ENCODE peak calls at places on chromosomes 5 and 9, in seven cellular contexts. W is KBM-7; P is SJCRH30; J is Right ventricle myocardium superior; L is left kidney; B is heart right ventricle; E is CD4-positive, alpha-beta T cell. D is an unnamed sample.

GRCh38 chr5:164893071-164893470 is 1387.7 kb downstream of the MAT2B start:
- DNase-seq in W (no peak), P (no peak), J (no peak), L (no peak), B (no peak), E (no peak), D (no peak)

GRCh38 chr5:96219580-96220281 is 213.3 kb downstream of the PCSK1 start:
- DNase-seq in W (no peak), P (no peak), J (no peak), L (no peak), B (no peak), E (no peak), D (no peak)

GRCh38 chr5:139146809-139147742 is 51.1 kb downstream of the SIL1 start:
- DNase-seq in W (no peak), P (no peak), J (no peak), L (peak; percentile 74), B (no peak), E (no peak), D (no peak)

GRCh38 chr5:168114444-168115017 is 176.9 kb upstream of the WWC1 start:
- DNase-seq in W (peak; percentile 65), P (peak; percentile 50), J (no peak), L (peak; percentile 56), B (peak; percentile 21), E (no peak), D (peak; percentile 10)

GRCh38 chr5:127754259-127754658 is 51.1 kb downstream of the CCDC192 start:
- DNase-seq in W (no peak), P (no peak), J (no peak), L (peak; percentile 7), B (no peak), E (no peak), D (no peak)

GRCh38 chr5:92687793-92688467 is 893.1 kb downstream of the NR2F1-AS1 start:
- DNase-seq in W (peak; percentile 2), P (no peak), J (no peak), L (peak; percentile 86), B (no peak), E (no peak), D (no peak)

GRCh38 chr9:79302002-79302401 is 269.8 kb upstream of the TLE4 start:
- DNase-seq in W (no peak), P (no peak), J (no peak), L (peak; percentile 33), B (no peak), E (no peak), D (no peak)

GRCh38 chr9:37198831-37199230 is 78.5 kb downstream of the ZCCHC7 start:
- DNase-seq in W (no peak), P (no peak), J (no peak), L (no peak), B (no peak), E (no peak), D (no peak)

GRCh38 chr9:129725841-129726251 is 27.0 kb downstream of the PTGES start:
- DNase-seq in W (no peak), P (no peak), J (no peak), L (no peak), B (no peak), E (no peak), D (no peak)

GRCh38 chr9:134923466-134923865 is 5.8 kb upstream of the FCN1 start:
- DNase-seq in W (no peak), P (no peak), J (no peak), L (no peak), B (no peak), E (no peak), D (no peak)

GRCh38 chr9:130946778-130947617 is 8.0 kb upstream of the FIBCD1 start:
- DNase-seq in W (no peak), P (no peak), J (no peak), L (no peak), B (no peak), E (no peak), D (no peak)

GRCh38 chr5:172707285-172708182 is 63.5 kb downstream of the DUSP1 start:
- DNase-seq in W (peak; percentile 63), P (peak; percentile 82), J (no peak), L (peak; percentile 87), B (no peak), E (no peak), D (no peak)

GRCh38 chr9:3578786-3579185 is 53.0 kb upstream of the RFX3 start:
- DNase-seq in W (no peak), P (no peak), J (no peak), L (no peak), B (no peak), E (no peak), D (peak; percentile 3)

GRCh38 chr5:143687604-143688003 is 124.4 kb upstream of the HMHB1 start:
- DNase-seq in W (no peak), P (no peak), J (no peak), L (no peak), B (no peak), E (no peak), D (no peak)

GRCh38 chr5:78503958-78504357 is 143.5 kb downstream of the SCAMP1 start:
- DNase-seq in W (no peak), P (no peak), J (no peak), L (no peak), B (no peak), E (no peak), D (no peak)

GRCh38 chr9:101738566-101739183 is at the start of gene GRIN3A:
- DNase-seq in W (no peak), P (no peak), J (peak; percentile 60), L (peak; percentile 63), B (peak; percentile 42), E (no peak), D (no peak)

GRCh38 chr5:173326501-173326960 is 1.7 kb downstream of the STC2 start:
- DNase-seq in W (peak; percentile 64), P (peak; percentile 76), J (no peak), L (no peak), B (no peak), E (no peak), D (no peak)

GRCh38 chr5:80990971-80991370 is 30.8 kb downstream of the RASGRF2 start:
- DNase-seq in W (no peak), P (peak; percentile 13), J (no peak), L (no peak), B (no peak), E (no peak), D (no peak)

GRCh38 chr9:109317979-109318671 is 2.7 kb downstream of the EPB41L4B start:
- DNase-seq in W (no peak), P (no peak), J (no peak), L (no peak), B (no peak), E (no peak), D (no peak)

D was measured in AML-193.